ENCODE peak calls at places on chromosomes 7 and 10, in seven cellular contexts. B, D, M, O, N, W and H are unnamed samples.

GRCh38 chr10:89078729-89079672 is 88.4 kb downstream of the FAS start:
- DNase-seq in O (no peak), B (no peak), N (no peak), M (no peak), D (no peak), W (no peak), H (peak; percentile 12)

GRCh38 chr10:116740971-116741370 is 1.4 kb downstream of the HSPA12A start:
- DNase-seq in N (no peak), O (no peak), M (peak; percentile 4), B (no peak), D (no peak), W (peak; percentile 35), H (peak; percentile 65)

GRCh38 chr7:41916450-41916927 is 213.6 kb upstream of the INHBA start:
- DNase-seq in O (no peak), W (no peak), B (no peak), M (no peak), D (peak; percentile 92), N (no peak), H (no peak)

GRCh38 chr10:86681047-86681446 is 12.7 kb downstream of the LDB3 start:
- DNase-seq in B (no peak), D (peak; percentile 18), O (no peak), W (no peak), M (no peak), N (no peak), H (peak; percentile 78)

GRCh38 chr7:26334171-26334570 is 42.5 kb downstream of the SNX10 start:
- DNase-seq in B (peak; percentile 59), N (no peak), D (no peak), M (no peak), W (no peak), O (no peak), H (no peak)

GRCh38 chr10:33091186-33091585 is 133.2 kb upstream of the ITGB1 start:
- DNase-seq in O (no peak), W (no peak), N (no peak), D (no peak), B (no peak), M (no peak), H (no peak)

GRCh38 chr7:6443372-6443941 is 4.3 kb downstream of the DAGLB start:
- DNase-seq in N (no peak), B (no peak), D (peak; percentile 91), O (peak; percentile 85), W (no peak), M (no peak), H (no peak)

GRCh38 chr10:3554121-3554522 is 230.9 kb downstream of the KLF6 start:
- DNase-seq in M (no peak), W (no peak), B (no peak), D (no peak), O (no peak), N (no peak), H (no peak)

GRCh38 chr7:91140982-91141381 is 123.3 kb upstream of the FZD1 start:
- DNase-seq in B (peak; percentile 32), D (no peak), O (no peak), N (no peak), M (peak; percentile 17), W (peak; percentile 18), H (no peak)

GRCh38 chr7:51286392-51286791 is 30.2 kb downstream of the COBL start:
- DNase-seq in O (no peak), D (no peak), N (peak; percentile 25), M (no peak), W (no peak), B (no peak), H (no peak)

GRCh38 chr10:95445837-95446347 is 115.3 kb downstream of the SORBS1 start:
- DNase-seq in D (peak; percentile 84), N (peak; percentile 75), W (peak; percentile 78), M (peak; percentile 92), O (peak; percentile 80), B (peak; percentile 58), H (peak; percentile 67)

GRCh38 chr7:50268990-50269389 is 35.5 kb upstream of the IKZF1 start:
- DNase-seq in B (peak; percentile 77), N (no peak), M (no peak), W (no peak), O (no peak), D (no peak), H (no peak)

GRCh38 chr7:121755818-121756501 is 117.0 kb upstream of the PTPRZ1 start:
- DNase-seq in N (no peak), W (peak; percentile 79), M (peak; percentile 70), O (no peak), B (no peak), D (no peak), H (no peak)

GRCh38 chr7:33054261-33054964 is 8.2 kb downstream of the NT5C3A start:
- DNase-seq in W (no peak), D (peak; percentile 36), N (no peak), O (no peak), B (no peak), M (no peak), H (no peak)

GRCh38 chr10:387949-388660 is 252.8 kb downstream of the ZMYND11 start:
- DNase-seq in O (no peak), D (no peak), W (no peak), N (no peak), M (no peak), B (no peak), H (no peak)

GRCh38 chr10:78913219-78914059 is 155.3 kb upstream of the ZMIZ1 start:
- DNase-seq in N (no peak), M (peak; percentile 71), D (no peak), O (no peak), W (peak; percentile 93), B (peak; percentile 58), H (peak; percentile 51)

GRCh38 chr7:36037121-36037662 is 115.9 kb upstream of the EEPD1 start:
- DNase-seq in O (no peak), M (peak; percentile 13), W (no peak), B (no peak), D (peak; percentile 99), N (no peak), H (peak; percentile 73)

GRCh38 chr7:41425926-41426325 is 277.0 kb downstream of the INHBA start:
- DNase-seq in N (no peak), M (no peak), O (no peak), D (peak; percentile 89), W (no peak), B (no peak), H (no peak)

GRCh38 chr7:90945104-90945752 is 319.0 kb upstream of the FZD1 start:
- DNase-seq in B (no peak), D (peak; percentile 7), M (no peak), W (no peak), N (no peak), O (no peak), H (no peak)

GRCh38 chr10:101967713-101968112 is 88.3 kb downstream of the ARMH3 start:
- DNase-seq in M (no peak), N (no peak), O (no peak), B (no peak), W (no peak), D (peak; percentile 64), H (no peak)

GRCh38 chr7:101545441-101546190 is 83.5 kb downstream of the MYL10 start:
- DNase-seq in M (no peak), O (no peak), W (no peak), B (no peak), D (no peak), N (no peak), H (no peak)

GRCh38 chr7:88361357-88361756 is 54.7 kb upstream of the STEAP4 start:
- DNase-seq in N (no peak), B (no peak), W (no peak), D (no peak), M (peak; percentile 8), O (no peak), H (no peak)

GRCh38 chr7:24718431-24718831 is 38.8 kb downstream of the GSDME start:
- DNase-seq in D (no peak), M (no peak), B (peak; percentile 65), W (peak; percentile 0), N (no peak), O (no peak), H (no peak)
- TF ChIP-seq EZH2phosphoT487 in D (no peak), M (no peak), B (no peak), W (no peak), N (no peak), O (no peak), H (no peak)

GRCh38 chr10:28060031-28060607 is 61.2 kb upstream of the ODAD2 start:
- DNase-seq in O (no peak), W (no peak), N (no peak), D (no peak), B (no peak), M (no peak), H (no peak)

GRCh38 chr10:28049286-28049685 is 50.4 kb upstream of the ODAD2 start:
- DNase-seq in B (no peak), O (no peak), W (no peak), N (no peak), M (no peak), D (no peak), H (no peak)

GRCh38 chr10:28058746-28059145 is 59.9 kb upstream of the ODAD2 start:
- DNase-seq in W (no peak), N (no peak), M (no peak), O (no peak), D (no peak), B (no peak), H (no peak)

DNA sequence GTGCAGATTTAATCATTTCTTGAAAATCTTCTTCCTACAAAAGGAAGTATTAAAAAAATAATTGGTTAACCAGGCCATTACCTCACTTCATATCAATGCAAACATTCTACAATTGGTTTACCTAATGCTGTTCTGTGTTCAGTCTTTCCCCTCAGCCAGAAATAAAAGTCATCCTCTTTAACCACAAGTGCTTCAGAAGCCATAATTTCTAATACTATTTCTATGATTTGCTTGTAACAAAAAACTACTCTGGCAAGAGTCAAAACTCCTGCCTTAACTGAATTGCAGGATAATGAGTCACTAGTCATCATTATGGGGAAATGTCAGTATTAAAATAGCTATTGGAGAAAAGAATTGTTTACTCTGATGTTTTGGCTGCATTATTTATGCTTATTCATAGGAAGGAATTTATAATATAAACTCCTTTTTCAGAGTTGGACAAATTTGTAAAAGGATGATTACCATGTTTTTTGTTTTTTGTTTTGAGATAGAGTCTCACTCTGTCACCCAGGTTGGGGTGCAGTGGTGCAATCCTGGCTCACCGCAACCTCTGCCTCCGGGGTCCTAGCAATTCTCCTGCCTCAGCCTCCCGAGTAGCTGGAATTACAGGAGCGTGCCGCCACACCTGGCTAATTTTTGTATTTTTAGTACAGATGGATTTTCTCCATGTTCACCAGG is 55.5 kb upstream of the ODAD2 start:
- DNase-seq in O (peak; percentile 42), W (no peak), B (no peak), M (no peak), D (peak; percentile 90), N (no peak), H (no peak)
- TF ChIP-seq EZH2phosphoT487 in O (no peak), W (no peak), B (no peak), M (no peak), D (no peak), N (no peak), H (no peak)

GRCh38 chr7:74093671-74094223 is 10.1 kb downstream of the LIMK1 start:
- DNase-seq in D (no peak), M (peak; percentile 30), O (no peak), N (no peak), W (no peak), B (peak; percentile 50), H (peak; percentile 86)
- TF ChIP-seq EZH2phosphoT487 in D (no peak), M (no peak), O (no peak), N (no peak), W (no peak), B (no peak), H (no peak)

DNA sequence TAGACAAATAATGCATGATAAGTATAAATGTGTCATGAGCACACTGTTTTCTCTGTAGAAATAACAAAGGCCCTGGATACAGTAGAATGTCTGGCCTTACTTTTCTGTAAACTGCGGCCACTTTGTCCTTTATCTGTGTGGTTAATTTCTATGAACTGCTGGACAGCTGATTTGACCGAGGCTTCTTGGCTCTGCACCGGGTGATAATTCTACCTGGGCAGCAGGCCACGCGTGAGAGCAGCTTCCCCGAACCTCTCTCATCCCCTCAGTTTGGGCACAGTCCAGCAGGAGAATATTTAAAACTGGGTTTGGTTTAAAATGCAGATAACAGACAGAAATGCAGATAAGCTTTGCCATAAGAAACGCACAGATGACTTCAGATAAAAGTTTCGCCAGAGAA is 81.0 kb downstream of the CELF2 start:
- DNase-seq in B (no peak), D (no peak), M (no peak), W (no peak), N (no peak), O (no peak), H (no peak)
- TF ChIP-seq EZH2phosphoT487 in B (no peak), D (no peak), M (no peak), W (no peak), N (no peak), O (no peak), H (no peak)